ENCODE peak calls at places on chromosomes 2 and 18, in seven cellular contexts. S is right cardiac atrium, N is midbrain, W is WTC11, M is AG10803, Z is MCF 10A, R is endothelial cell. O is an unnamed sample.
A peak's percentile ranks its signal among the peaks of the same experiment; 100 is the strongest.

GRCh38 chr2:50783116-50783515 is 248.8 kb downstream of the NRXN1 start:
- DNase-seq in R (no peak), N (no peak), S (no peak), M (no peak), Z (no peak), W (no peak), O (no peak)

GRCh38 chr2:231709636-231709980 is 1.3 kb downstream of the PTMA start:
- DNase-seq in N (no peak), M (peak; percentile 26), Z (peak; percentile 31), S (no peak), R (no peak), W (no peak), O (peak; percentile 48)

GRCh38 chr2:140274891-140275290 is 1494.7 kb upstream of the NXPH2 start:
- DNase-seq in W (no peak), R (no peak), S (no peak), N (no peak), M (no peak), Z (no peak), O (no peak)

GRCh38 chr18:76410660-76411417 is 84.2 kb downstream of the ZNF516 start:
- DNase-seq in W (no peak), N (no peak), R (no peak), M (no peak), S (no peak), Z (no peak), O (peak; percentile 51)

GRCh38 chr18:77981874-77982273 is 732.2 kb downstream of the GALR1 start:
- DNase-seq in S (no peak), N (no peak), R (no peak), M (no peak), Z (no peak), W (no peak), O (no peak)

GRCh38 chr2:236715077-236715476 is 145.5 kb downstream of the ACKR3 start:
- DNase-seq in R (no peak), N (no peak), S (peak; percentile 64), M (peak; percentile 19), W (no peak), Z (no peak), O (no peak)

GRCh38 chr2:233807966-233808892 is 30.1 kb downstream of the MROH2A start:
- DNase-seq in W (no peak), N (no peak), M (no peak), Z (no peak), S (no peak), R (no peak), O (no peak)

GRCh38 chr2:128643221-128644065 is 324.8 kb upstream of the HS6ST1 start:
- DNase-seq in Z (no peak), S (no peak), W (no peak), N (no peak), R (no peak), M (no peak), O (no peak)

GRCh38 chr2:239600194-239600593 is 199.4 kb upstream of the HDAC4 start:
- DNase-seq in W (no peak), M (no peak), R (no peak), S (no peak), N (no peak), Z (no peak), O (no peak)

GRCh38 chr2:85893428-85894258 is 4.9 kb upstream of the ST3GAL5 start:
- DNase-seq in N (no peak), W (no peak), R (no peak), M (peak; percentile 82), Z (peak; percentile 66), S (no peak), O (no peak)

GRCh38 chr2:235001237-235002133 is 49.7 kb downstream of the SH3BP4 start:
- DNase-seq in Z (no peak), N (no peak), S (peak; percentile 56), M (no peak), W (no peak), R (no peak), O (no peak)

GRCh38 chr2:101872480-101872879 is 119.3 kb upstream of the IL1R2 start:
- DNase-seq in M (no peak), Z (no peak), W (no peak), R (no peak), N (no peak), S (no peak), O (no peak)

GRCh38 chr2:33559336-33559735 is 39.8 kb downstream of the FAM98A start:
- DNase-seq in Z (no peak), S (no peak), N (no peak), W (no peak), M (peak; percentile 29), R (no peak), O (no peak)

GRCh38 chr2:136116813-136117390 is 1.0 kb downstream of the CXCR4 start:
- DNase-seq in N (no peak), S (peak; percentile 73), Z (no peak), W (peak; percentile 29), R (peak; percentile 14), M (no peak), O (peak; percentile 79)

GRCh38 chr18:77063256-77063655 is 69.3 kb downstream of the MBP start:
- DNase-seq in W (no peak), S (peak; percentile 67), N (no peak), M (no peak), R (no peak), Z (peak; percentile 62), O (peak; percentile 93)

GRCh38 chr2:54482725-54483124 is 26.6 kb downstream of the SPTBN1 start:
- DNase-seq in M (peak; percentile 91), W (no peak), N (no peak), S (peak; percentile 73), Z (peak; percentile 81), R (no peak), O (no peak)

GRCh38 chr2:160015746-160016145 is 46.7 kb downstream of the PLA2R1 start:
- DNase-seq in W (no peak), Z (no peak), S (no peak), R (no peak), M (no peak), N (no peak), O (no peak)

GRCh38 chr2:153478289-153479261 is at the start of gene RPRM:
- DNase-seq in Z (peak; percentile 52), R (peak; percentile 92), W (peak; percentile 91), M (peak; percentile 47), S (peak; percentile 87), N (peak; percentile 82), O (peak; percentile 59)

GRCh38 chr2:12097860-12098259 is 351.4 kb downstream of the LPIN1 start:
- DNase-seq in N (no peak), S (no peak), M (no peak), W (no peak), R (no peak), Z (no peak), O (no peak)

GRCh38 chr2:48674933-48675332 is 57.3 kb downstream of the GTF2A1L start:
- DNase-seq in S (no peak), R (no peak), W (no peak), N (no peak), Z (no peak), M (no peak), O (no peak)

GRCh38 chr2:157876771-157877108 is 610 bp upstream of the ACVR1 start:
- DNase-seq in W (no peak), N (no peak), R (no peak), S (peak; percentile 40), M (no peak), Z (no peak), O (no peak)

GRCh38 chr2:137133231-137133630 is 367.9 kb downstream of the THSD7B start:
- DNase-seq in S (no peak), Z (no peak), R (no peak), N (no peak), W (no peak), M (no peak), O (no peak)

GRCh38 chr2:218963597-218963996 is 4.1 kb downstream of the CDK5R2 start:
- DNase-seq in N (no peak), R (no peak), S (no peak), M (no peak), W (no peak), Z (no peak), O (no peak)

GRCh38 chr2:84964406-84965191 is 6.4 kb upstream of the KCMF1 start:
- DNase-seq in R (no peak), M (no peak), N (no peak), Z (no peak), S (no peak), W (no peak), O (no peak)